ENCODE peak calls at places on chromosomes 4 and X, in five cellular contexts. K is stimulated activated naive B cell treated with anti-CD40 and anti-IgM and Interleukin-4, amounts not matched to agents 10 μg/mL and 1 μg/mL and 100 μg/mL, for 72 hours; N is ovary; U is HCT116; R is hippocampal formation. P is an unnamed sample.
A peak's percentile ranks its signal among the peaks of the same experiment; 100 is the strongest.

GRCh38 chr4:82428969-82429727 is 1.1 kb downstream of the HNRNPDL start:
- DNase-seq in K (peak; percentile 89), N (peak; percentile 93), R (peak; percentile 87), U (peak; percentile 76), P (peak; percentile 29)

GRCh38 chr4:118367872-118368271 is 15.1 kb upstream of the PRSS12 start:
- DNase-seq in K (no peak), N (no peak), R (no peak), U (no peak), P (no peak)

GRCh38 chr4:76718021-76718420 is 179.9 kb downstream of the SOWAHB start:
- DNase-seq in R (no peak), U (no peak), N (no peak), K (no peak), P (no peak)

GRCh38 chr4:72744103-72744725 is 175.2 kb upstream of the ADAMTS3 start:
- DNase-seq in R (no peak), N (no peak), U (no peak), K (no peak), P (no peak)

GRCh38 chrX:17187301-17187836 is 187.6 kb upstream of the NHS start:
- DNase-seq in U (no peak), N (no peak), K (no peak), R (peak; percentile 0), P (no peak)

GRCh38 chr4:82261063-82261462 is 112.7 kb downstream of the HNRNPD start:
- DNase-seq in N (no peak), R (no peak), U (no peak), K (no peak), P (no peak)

GRCh38 chrX:18701621-18702361 is 5.7 kb upstream of the PPEF1 start:
- DNase-seq in N (no peak), R (no peak), U (no peak), K (no peak), P (no peak)

GRCh38 chr4:13546855-13547562 is 2.7 kb upstream of the NKX3-2 start:
- DNase-seq in U (no peak), N (no peak), K (no peak), R (no peak), P (no peak)

GRCh38 chr4:100278567-100278966 is 88.3 kb upstream of the DDIT4L start:
- DNase-seq in K (no peak), U (no peak), R (no peak), N (no peak), P (no peak)

GRCh38 chr4:173573286-173573685 is 43.3 kb upstream of the HAND2 start:
- DNase-seq in U (no peak), R (no peak), K (no peak), N (no peak), P (no peak)

GRCh38 chrX:71177327-71177726 is 32.7 kb downstream of the NLGN3 start:
- DNase-seq in U (no peak), N (no peak), K (no peak), R (no peak), P (no peak)

GRCh38 chrX:71227370-71228062 is 4.5 kb downstream of the GJB1 start:
- DNase-seq in N (no peak), K (no peak), U (no peak), R (no peak), P (no peak)

GRCh38 chr4:149836546-149836945 is 20.9 kb upstream of the IQCM start:
- DNase-seq in R (no peak), U (no peak), K (no peak), N (no peak), P (peak; percentile 25)

GRCh38 chrX:153769865-153770605 is 6.0 kb downstream of the PLXNB3 start:
- DNase-seq in U (no peak), R (no peak), K (no peak), N (peak; percentile 11), P (no peak)

GRCh38 chr4:168585168-168586091 is 88.6 kb downstream of the PALLD start:
- DNase-seq in K (peak; percentile 4), U (peak; percentile 63), R (peak; percentile 28), N (peak; percentile 83), P (no peak)

GRCh38 chrX:71565634-71566033 is 12.6 kb upstream of the GCNA start:
- DNase-seq in R (no peak), N (no peak), U (no peak), K (no peak), P (no peak)

GRCh38 chr4:177001271-177002175 is 208.8 kb upstream of the VEGFC start:
- DNase-seq in N (no peak), U (no peak), K (no peak), R (no peak), P (no peak)

GRCh38 chr4:48178931-48179330 is 44.9 kb upstream of the TXK start:
- DNase-seq in K (no peak), U (no peak), R (no peak), N (no peak), P (no peak)

GRCh38 chrX:39857780-39858179 is 240.0 kb downstream of the BCOR start:
- DNase-seq in U (no peak), R (no peak), K (peak; percentile 37), N (no peak), P (no peak)

GRCh38 chr4:153295131-153295755 is 49.2 kb upstream of the MND1 start:
- DNase-seq in U (no peak), R (no peak), N (no peak), K (no peak), P (no peak)

GRCh38 chrX:109600114-109600710 is 24.8 kb downstream of the KCNE5 start:
- DNase-seq in R (no peak), U (no peak), N (no peak), K (no peak), P (no peak)

GRCh38 chrX:150547511-150548115 is 20.8 kb upstream of the MTM1 start:
- DNase-seq in K (peak; percentile 37), N (peak; percentile 79), U (no peak), R (peak; percentile 61), P (no peak)

GRCh38 chr4:10381146-10381545 is 76.1 kb downstream of the ZNF518B start:
- DNase-seq in R (no peak), U (no peak), K (no peak), N (no peak), P (no peak)

GRCh38 chr4:143390764-143391163 is 54.1 kb downstream of the GAB1 start:
- DNase-seq in R (peak; percentile 26), U (no peak), K (no peak), N (no peak), P (no peak)

GRCh38 chr4:82247629-82248028 is 126.2 kb downstream of the HNRNPD start:
- DNase-seq in K (no peak), R (no peak), U (no peak), N (no peak), P (no peak)

GRCh38 chr4:8205749-8206611 is 6.9 kb downstream of the SH3TC1 start:
- DNase-seq in R (no peak), N (no peak), K (no peak), U (no peak), P (no peak)

GRCh38 chr4:186458050-186458449 is 97.3 kb downstream of the MTNR1A start:
- DNase-seq in U (no peak), K (no peak), N (no peak), R (no peak), P (no peak)

GRCh38 chrX:129781134-129782014 is 1.6 kb downstream of the SASH3 start:
- DNase-seq in U (no peak), N (no peak), R (no peak), K (peak; percentile 80), P (no peak)

GRCh38 chr4:39792529-39792928 is 94.6 kb downstream of the UBE2K start:
- DNase-seq in K (no peak), N (no peak), U (no peak), R (no peak), P (no peak)

GRCh38 chrX:111460612-111461011 is 48.6 kb upstream of the DCX start:
- DNase-seq in R (no peak), U (no peak), K (no peak), N (no peak), P (no peak)